ENCODE peak calls at places on chromosomes 11 and 22, in six cellular contexts. C is keratinocyte, K is breast epithelium, E is kidney, L is body of pancreas, B is fibroblast of lung. X is an unnamed sample.

GRCh38 chr11:35146711-35147110 is 7.7 kb downstream of the CD44 start:
- DNase-seq in K (no peak), E (no peak), L (no peak), C (no peak), B (no peak), X (no peak)

GRCh38 chr11:1073261-1073724 is 1.4 kb upstream of the MUC2 start:
- DNase-seq in L (peak), B (peak), K (peak), C (no peak), E (peak), X (peak)

GRCh38 chr11:132898021-132898420 is 634.3 kb downstream of the OPCML start:
- DNase-seq in C (no peak), L (no peak), B (peak), K (no peak), E (no peak), X (no peak)

GRCh38 chr22:49086181-49086580 is 741.5 kb downstream of the BRD1 start:
- DNase-seq in K (no peak), C (no peak), E (peak), L (no peak), B (no peak), X (no peak)

GRCh38 chr11:77395460-77396175 is 78.3 kb downstream of the PAK1 start:
- DNase-seq in C (no peak), K (no peak), E (no peak), L (no peak), B (no peak), X (no peak)

GRCh38 chr11:122633219-122633829 is 22.2 kb upstream of the UBASH3B start:
- DNase-seq in E (no peak), L (no peak), K (no peak), C (no peak), B (peak), X (no peak)

GRCh38 chr22:42929838-42930155 is 72.7 kb upstream of the ARFGAP3 start:
- DNase-seq in C (no peak), E (no peak), B (no peak), L (no peak), K (no peak), X (no peak)

GRCh38 chr22:24063986-24064385 is 52.9 kb downstream of the CABIN1 start:
- DNase-seq in B (no peak), C (no peak), K (no peak), L (no peak), E (no peak), X (no peak)

GRCh38 chr22:33579448-33580093 is 340.7 kb downstream of the LARGE1 start:
- DNase-seq in B (peak), L (peak), K (no peak), C (no peak), E (peak), X (peak)

GRCh38 chr11:3849297-3849874 is 6.1 kb upstream of the STIM1 start:
- DNase-seq in K (no peak), B (peak), E (no peak), L (peak), C (no peak), X (no peak)

GRCh38 chr22:17267661-17268330 is 48.6 kb upstream of the ADA2 start:
- DNase-seq in L (no peak), K (no peak), B (no peak), E (peak), C (no peak), X (no peak)

GRCh38 chr11:15672822-15673221 is 558.1 kb downstream of the INSC start:
- DNase-seq in E (no peak), L (no peak), B (no peak), K (no peak), C (no peak), X (no peak)

GRCh38 chr22:49976439-49977175 is 16.0 kb downstream of the PIM3 start:
- DNase-seq in L (no peak), C (no peak), K (peak), E (no peak), B (no peak), X (no peak)

GRCh38 chr11:117221775-117222517 is 9.9 kb downstream of the PCSK7 start:
- DNase-seq in K (peak), C (no peak), B (peak), E (peak), L (peak), X (peak)

GRCh38 chr11:109320595-109320994 is 101.4 kb upstream of the C11orf87 start:
- DNase-seq in E (no peak), B (no peak), K (no peak), C (peak), L (no peak), X (no peak)

GRCh38 chr11:123654566-123655081 is at the start of gene SCN3B:
- DNase-seq in L (peak), E (peak), C (peak), B (peak), K (peak), X (no peak)

GRCh38 chr22:20967697-20968201 is 694 bp downstream of the AIFM3 start:
- DNase-seq in B (no peak), E (no peak), L (no peak), K (no peak), C (no peak), X (no peak)

GRCh38 chr11:79796704-79797103 is 355.9 kb upstream of the TENM4 start:
- DNase-seq in K (no peak), L (no peak), B (no peak), C (no peak), E (no peak), X (no peak)

GRCh38 chr11:131689049-131689925 is 318.9 kb downstream of the NTM start:
- DNase-seq in C (no peak), L (no peak), B (no peak), E (no peak), K (no peak), X (no peak)

GRCh38 chr22:46058591-46059519 is 81.9 kb upstream of the WNT7B start:
- DNase-seq in K (peak), E (peak), B (no peak), L (peak), C (no peak), X (no peak)

GRCh38 chr22:25202290-25202921 is 2.7 kb downstream of the CRYBB3 start:
- DNase-seq in L (peak), E (no peak), K (no peak), B (peak), C (peak), X (no peak)

GRCh38 chr11:71206186-71206585 is 46.2 kb downstream of the SHANK2 start:
- DNase-seq in K (peak), B (peak), L (peak), E (peak), C (no peak), X (peak)

GRCh38 chr11:107720305-107720775 is 8.5 kb upstream of the SLN start:
- DNase-seq in E (no peak), C (no peak), B (no peak), K (no peak), L (no peak), X (no peak)

GRCh38 chr22:50010676-50011446 is 1.7 kb downstream of the IL17REL start:
- DNase-seq in K (no peak), L (no peak), E (no peak), C (no peak), B (no peak), X (no peak)

GRCh38 chr22:48741540-48741939 is 1086.1 kb downstream of the BRD1 start:
- DNase-seq in L (no peak), K (no peak), E (no peak), B (no peak), C (no peak), X (no peak)

GRCh38 chr22:46002757-46003270 is 25.9 kb upstream of the WNT7B start:
- DNase-seq in K (no peak), C (no peak), B (peak), E (peak), L (no peak), X (no peak)

GRCh38 chr11:19844012-19844411 is 131.4 kb downstream of the NAV2 start:
- DNase-seq in B (no peak), L (no peak), E (no peak), C (no peak), K (no peak), X (no peak)

GRCh38 chr11:71215372-71215965 is 36.9 kb downstream of the SHANK2 start:
- DNase-seq in B (no peak), E (peak), L (no peak), C (no peak), K (no peak), X (no peak)

GRCh38 chr22:26139320-26139719 is 29.9 kb upstream of the SEZ6L start:
- DNase-seq in L (peak), C (no peak), K (peak), B (no peak), E (no peak), X (no peak)

GRCh38 chr22:23137905-23138520 is 3.8 kb downstream of the RSPH14 start:
- DNase-seq in L (no peak), K (peak), E (no peak), B (no peak), C (no peak), X (no peak)

GRCh38 chr22:39467390-39467901 is 10.6 kb downstream of the MGAT3 start:
- DNase-seq in E (no peak), C (no peak), B (no peak), L (no peak), K (no peak), X (no peak)

GRCh38 chr11:87398913-87399312 is 361.2 kb downstream of the TMEM135 start:
- DNase-seq in K (peak), B (no peak), C (no peak), E (no peak), L (peak), X (no peak)

DNA sequence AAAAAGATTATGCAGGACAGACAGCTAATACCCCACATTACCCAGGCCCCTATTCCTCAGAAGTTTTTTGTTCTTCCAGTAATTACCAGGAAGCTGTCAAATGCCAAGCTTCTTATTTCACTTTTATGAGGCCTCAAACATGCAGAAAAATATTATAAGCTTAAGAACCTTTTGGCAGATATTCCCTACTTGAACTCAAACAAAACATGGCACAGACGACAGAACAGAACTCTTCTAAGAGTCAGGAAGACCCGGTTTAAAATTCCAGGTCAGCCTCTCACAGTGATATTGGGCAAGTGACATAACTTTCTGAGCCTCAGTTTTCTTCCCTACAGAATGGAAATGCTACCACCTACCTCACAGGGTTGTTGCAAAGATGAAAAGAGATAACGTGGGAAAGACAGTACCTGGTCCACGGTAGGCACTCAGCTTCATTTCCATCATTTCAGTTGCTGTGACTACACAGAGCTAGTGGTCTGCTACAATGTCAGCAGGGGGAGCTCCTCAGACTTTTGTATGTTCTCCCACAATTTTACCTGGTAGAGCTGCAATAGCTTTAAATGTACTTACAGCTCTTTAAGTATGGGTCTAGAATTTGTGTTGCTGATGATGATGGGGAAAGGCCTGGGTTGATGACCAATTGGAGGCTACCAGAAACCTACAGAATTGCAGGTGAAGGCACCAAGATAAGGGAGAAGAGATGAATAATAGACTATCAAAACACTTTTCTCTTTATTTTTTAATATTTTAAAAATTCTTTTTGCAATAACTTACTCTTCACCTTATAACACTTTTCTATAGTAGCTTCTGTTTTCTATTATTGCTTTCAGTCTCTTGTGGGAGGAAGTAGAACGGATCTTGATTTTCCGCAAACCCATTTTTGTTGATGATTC is 98.3 kb upstream of the CHRM4 start:
- DNase-seq in E (no peak), K (no peak), B (peak), L (no peak), C (no peak), X (no peak)
- TF ChIP-seq CTCF in E (peak), K (peak), B (peak), L (peak), C (peak), X (peak)

DNA sequence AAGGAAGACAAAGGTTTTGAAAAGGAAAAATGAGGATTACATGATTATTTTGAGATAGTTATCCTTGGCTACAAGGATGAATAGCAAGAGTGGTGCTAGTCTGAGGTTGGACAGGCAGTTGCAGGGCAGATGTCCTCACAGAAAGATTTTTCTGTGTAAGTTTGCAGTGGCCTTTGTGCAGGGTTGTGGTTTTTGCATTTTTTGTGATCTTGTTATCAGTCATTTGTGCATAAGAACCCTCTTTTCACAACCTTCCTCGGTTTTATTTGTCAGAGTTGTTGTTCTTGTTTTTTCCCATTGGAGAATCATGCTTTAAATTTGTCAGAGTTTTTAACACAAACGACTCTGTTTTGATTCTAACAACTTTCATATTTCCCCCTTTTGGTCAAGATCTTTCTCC is 1.4 kb downstream of the CCDC134 start:
- DNase-seq in E (no peak), C (no peak), B (no peak), L (no peak), K (no peak), X (no peak)
- H3K4me3 ChIP-seq in E (peak), C (no peak), B (no peak), L (no peak), K (no peak), X (peak)

GRCh38 chr11:114914231-114915005 is 236.1 kb downstream of the NXPE2 start:
- DNase-seq in K (no peak), C (no peak), E (no peak), B (no peak), L (no peak), X (no peak)

GRCh38 chr11:114912826-114913225 is 234.5 kb downstream of the NXPE2 start:
- DNase-seq in L (no peak), K (no peak), E (no peak), B (no peak), C (no peak), X (no peak)

DNA sequence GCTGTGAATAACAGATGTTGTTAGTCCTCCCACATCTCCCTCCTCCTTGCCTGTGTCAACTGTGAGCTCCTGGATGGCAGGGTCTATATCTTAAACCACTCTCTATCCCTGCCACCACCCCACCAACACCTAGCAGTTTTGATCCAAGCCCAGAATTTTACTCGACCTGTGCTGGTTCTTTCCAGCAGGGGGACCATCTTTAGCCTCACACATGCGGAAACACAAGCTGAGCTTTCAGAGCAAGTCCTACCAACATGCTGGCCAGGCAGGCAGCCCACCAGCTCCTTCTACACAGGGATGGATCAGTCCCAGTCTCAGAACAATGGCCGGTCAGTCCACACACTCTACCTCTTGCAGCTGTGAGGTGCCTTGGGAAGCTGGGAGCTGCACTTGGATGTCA is 231.5 kb downstream of the NXPE2 start:
- DNase-seq in B (no peak), L (no peak), E (no peak), C (no peak), K (no peak), X (no peak)
- TF ChIP-seq CTCF in B (no peak), L (no peak), E (no peak), C (no peak), K (no peak), X (peak)

DNA sequence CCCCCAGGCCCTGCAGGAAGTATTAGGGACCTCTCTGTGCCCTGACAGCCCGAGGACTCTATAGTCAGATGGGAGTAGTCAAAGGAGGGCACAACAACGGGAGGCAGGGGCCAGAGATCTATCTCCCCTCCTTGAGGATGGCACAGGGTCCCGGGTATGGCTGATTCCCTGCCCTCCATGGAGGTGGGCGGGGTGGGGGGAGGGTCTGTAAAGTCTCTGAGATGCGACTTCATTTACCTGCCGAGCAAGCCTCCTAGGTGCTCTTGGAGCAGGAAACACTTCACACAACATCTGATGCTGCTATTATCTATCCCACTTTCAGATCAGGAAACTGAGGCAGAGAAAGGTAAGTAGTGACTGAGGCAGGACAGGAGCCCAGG is 769 bp upstream of the CDC42EP1 start:
- DNase-seq in K (no peak), C (no peak), L (no peak), B (no peak), E (no peak), X (no peak)
- H3K4me3 ChIP-seq in K (peak), C (peak), L (no peak), B (peak), E (peak), X (no peak)

GRCh38 chr11:17351171-17351509 is 460 bp upstream of the NCR3LG1 start:
- DNase-seq in B (no peak), L (no peak), C (no peak), K (no peak), E (no peak), X (no peak)
- TF ChIP-seq CTCF in B (peak), L (peak), C (no peak), K (no peak), E (no peak), X (no peak)

GRCh38 chr22:37999236-37999635 is 14.9 kb upstream of the SOX10 start:
- DNase-seq in L (no peak), K (no peak), E (no peak), B (no peak), C (peak), X (no peak)
- H3K4me3 ChIP-seq in L (no peak), K (no peak), E (no peak), B (no peak), C (no peak), X (no peak)

DNA sequence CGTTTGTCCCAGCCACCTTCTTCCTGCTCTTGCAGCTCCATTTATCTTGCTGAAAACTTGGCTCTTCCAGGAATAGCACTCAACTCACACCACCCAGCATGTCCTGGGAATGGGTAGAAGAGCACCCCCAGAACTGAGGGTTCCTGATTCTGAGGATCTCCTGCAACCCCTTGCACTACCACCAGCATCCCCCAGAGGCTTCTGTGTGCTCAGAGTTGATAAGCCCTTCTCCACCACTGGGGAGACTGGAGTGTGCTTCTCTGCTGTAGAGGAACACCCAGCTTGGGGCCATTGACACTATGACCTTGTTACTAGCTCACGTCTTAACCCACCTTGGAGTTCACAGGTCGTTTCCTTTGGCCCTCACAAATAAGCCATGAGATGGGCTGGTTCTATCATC is 121.0 kb downstream of the GRIK4 start:
- DNase-seq in L (no peak), E (no peak), C (no peak), B (no peak), K (no peak), X (no peak)
- TF ChIP-seq CTCF in L (no peak), E (no peak), C (peak), B (peak), K (no peak), X (no peak)

GRCh38 chr11:118820412-118821357 is 29.7 kb upstream of the DDX6 start:
- DNase-seq in B (peak), K (peak), L (peak), E (peak), C (no peak), X (peak)
- H3K4me3 ChIP-seq in B (no peak), K (no peak), L (no peak), E (no peak), C (no peak), X (no peak)

GRCh38 chr22:30386960-30387848 is at the start of gene RNF215:
- DNase-seq in E (peak), C (no peak), B (peak), L (peak), K (peak), X (no peak)
- TF ChIP-seq CTCF in E (peak), C (peak), B (peak), L (peak), K (peak), X (peak)